ENCODE peak calls at places on chromosomes 2 and 18, in five cellular contexts. H is A549, Q is tibial nerve, C is heart left ventricle, X is body of pancreas. E is an unnamed sample. For H3K4me1, the result is how much of the 10 kb centered on the place peaks cover.

GRCh38 chr18:74281639-74282358 is 10.0 kb downstream of the CYB5A start:
- DNase-seq in H (no peak), Q (peak), C (no peak), X (peak), E (peak)

GRCh38 chr2:38345323-38346038 is 31.6 kb downstream of the ATL2 start:
- DNase-seq in H (no peak), Q (no peak), C (no peak), X (no peak), E (no peak)

GRCh38 chr2:10052216-10052615 is 8.9 kb downstream of the KLF11 start:
- DNase-seq in H (no peak), Q (no peak), C (peak), X (no peak), E (no peak)

GRCh38 chr2:207107551-207107950 is 58.2 kb downstream of the KLF7 start:
- DNase-seq in H (no peak), Q (no peak), C (no peak), X (no peak), E (no peak)

GRCh38 chr18:3453540-3454364 is 3.8 kb downstream of the TGIF1 start:
- DNase-seq in H (peak), Q (peak), C (peak), X (peak), E (peak)

GRCh38 chr2:239676716-239677454 is 276.1 kb upstream of the HDAC4 start:
- DNase-seq in H (no peak), Q (no peak), C (no peak), X (no peak), E (peak)

GRCh38 chr2:108988796-108989713 is at the start of gene EDAR:
- DNase-seq in H (peak), Q (no peak), C (no peak), X (peak), E (peak)

GRCh38 chr2:241564596-241565411 is 6.3 kb downstream of the BOK start:
- DNase-seq in H (no peak), Q (no peak), C (no peak), X (no peak), E (no peak)

GRCh38 chr18:72871091-72871490 is 3.3 kb upstream of the NETO1 start:
- DNase-seq in H (no peak), Q (no peak), C (no peak), X (no peak), E (no peak)

GRCh38 chr2:72694715-72695496 is 130.9 kb downstream of the EXOC6B start:
- DNase-seq in H (peak), Q (no peak), C (peak), X (peak), E (peak)

GRCh38 chr18:76957384-76958355 is 135.3 kb downstream of the ZNF236 start:
- DNase-seq in H (no peak), Q (no peak), C (no peak), X (no peak), E (no peak)

GRCh38 chr2:9232166-9232479 is 25.5 kb downstream of the ASAP2 start:
- DNase-seq in H (no peak), Q (no peak), C (no peak), X (no peak), E (no peak)

GRCh38 chr18:79399275-79400081 is 3.7 kb downstream of the NFATC1 start:
- DNase-seq in H (no peak), Q (no peak), C (peak), X (no peak), E (no peak)

GRCh38 chr2:208042450-208042849 is 17.1 kb upstream of the PLEKHM3 start:
- DNase-seq in H (no peak), Q (no peak), C (no peak), X (no peak), E (no peak)

GRCh38 chr2:74499269-74499939 is at the start of gene LBX2:
- DNase-seq in H (no peak), Q (no peak), C (no peak), X (no peak), E (no peak)

GRCh38 chr2:182015334-182016109 is 29.9 kb downstream of the PPP1R1C start:
- DNase-seq in H (no peak), Q (no peak), C (no peak), X (no peak), E (no peak)

GRCh38 chr2:168336786-168337388 is 89.5 kb upstream of the STK39 start:
- DNase-seq in H (peak), Q (no peak), C (no peak), X (peak), E (no peak)

GRCh38 chr18:45353530-45353929 is 261.7 kb upstream of the SLC14A2 start:
- DNase-seq in H (peak), Q (no peak), C (no peak), X (no peak), E (no peak)

GRCh38 chr2:239769574-239770145 is 255.5 kb downstream of the NDUFA10 start:
- DNase-seq in H (no peak), Q (no peak), C (no peak), X (no peak), E (peak)

GRCh38 chr2:73913414-73914054 is 13.1 kb upstream of the DGUOK start:
- DNase-seq in H (no peak), Q (no peak), C (no peak), X (no peak), E (no peak)

GRCh38 chr18:69539404-69539803 is 138.7 kb downstream of the DOK6 start:
- DNase-seq in H (no peak), Q (no peak), C (no peak), X (no peak), E (no peak)

GRCh38 chr2:157744571-157745076 is 116.0 kb upstream of the ACVR1C start:
- DNase-seq in H (no peak), Q (no peak), C (no peak), X (no peak), E (no peak)

GRCh38 chr2:202376460-202377307 is 557 bp downstream of the BMPR2 start:
- DNase-seq in H (peak), Q (peak), C (peak), X (peak), E (peak)

GRCh38 chr18:12840382-12840781 is 43.7 kb downstream of the PTPN2 start:
- DNase-seq in H (no peak), Q (no peak), C (no peak), X (no peak), E (no peak)

GRCh38 chr2:119718391-119719260 is 39.6 kb downstream of the TMEM177 start:
- DNase-seq in H (no peak), Q (no peak), C (no peak), X (no peak), E (no peak)

GRCh38 chr2:143397886-143398614 is 268.8 kb downstream of the ARHGAP15 start:
- DNase-seq in H (no peak), Q (no peak), C (no peak), X (no peak), E (no peak)

GRCh38 chr18:61502472-61502871 is 169.2 kb downstream of the CDH20 start:
- DNase-seq in H (peak), Q (peak), C (no peak), X (peak), E (peak)

DNA sequence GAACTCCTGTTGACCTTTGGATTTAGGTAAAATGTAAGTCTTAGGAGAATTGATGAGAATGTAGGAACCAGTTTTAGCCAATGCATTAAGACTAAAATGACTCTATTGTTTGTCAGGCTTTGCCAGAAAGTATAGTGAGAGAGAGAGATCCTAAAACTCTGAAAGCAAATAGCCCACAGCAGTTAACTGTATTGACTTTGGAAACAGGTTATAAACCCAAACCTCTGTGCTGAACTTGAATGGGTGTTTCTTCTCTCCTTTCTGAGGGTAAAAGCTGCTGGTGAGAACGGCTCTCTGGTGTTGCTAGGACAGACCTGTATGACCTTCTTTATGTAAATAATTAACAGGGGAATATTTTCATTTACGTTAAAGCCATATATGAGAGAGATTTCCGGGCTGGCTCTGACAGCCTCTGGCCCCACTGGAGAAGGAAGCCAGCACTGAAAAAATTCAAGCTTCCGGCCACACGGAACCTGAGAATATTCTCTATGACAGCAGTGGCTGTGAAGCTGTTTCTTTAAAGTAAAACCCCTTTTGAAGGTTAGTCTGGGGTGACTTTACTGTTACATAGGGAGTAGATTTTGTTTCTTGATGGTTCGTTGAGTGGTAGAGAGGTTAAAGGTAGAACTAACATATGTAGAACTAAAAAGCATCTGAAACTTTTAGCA is 123.7 kb downstream of the SPTBN1 start:
- DNase-seq in H (peak), Q (no peak), C (no peak), X (peak), E (no peak)
- TF ChIP-seq POLR2A in H (no peak), Q (no peak), C (no peak), X (peak), E (no peak)

GRCh38 chr2:43221660-43222471 is 4.5 kb downstream of the ZFP36L2 start:
- DNase-seq in H (peak), Q (peak), C (peak), X (peak), E (peak)
- H3K4me3 ChIP-seq in H (peak), Q (peak), C (peak), X (no peak), E (no peak)

DNA sequence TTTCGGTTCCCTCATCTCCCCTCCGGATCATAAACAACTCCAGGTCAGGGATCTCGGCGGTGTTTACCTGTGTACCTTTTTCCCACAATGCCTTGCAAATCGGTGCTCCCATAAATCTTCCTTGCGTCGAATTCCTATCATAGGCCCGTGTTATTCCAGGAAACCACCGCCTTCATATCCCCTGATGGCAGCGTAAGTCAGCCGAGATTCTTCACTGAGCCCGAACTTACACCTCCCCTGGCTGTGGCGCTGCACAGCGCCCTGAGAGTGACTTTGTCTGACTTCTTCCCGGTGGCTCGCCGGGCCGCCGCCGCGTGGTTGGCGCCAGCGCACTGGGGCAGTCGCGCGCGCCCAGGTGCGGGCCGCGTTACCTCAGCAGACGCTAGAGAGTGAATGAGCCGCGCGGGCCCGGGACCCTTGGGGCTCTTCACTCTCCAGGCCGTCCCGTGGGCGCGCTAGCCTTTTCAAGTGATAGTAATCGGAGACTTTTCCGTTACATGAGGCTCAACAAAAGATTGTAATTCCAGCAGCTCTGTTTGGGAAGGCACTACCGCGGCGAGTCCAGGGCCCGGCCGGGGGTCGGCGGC is 101.6 kb downstream of the SPTBN1 start:
- DNase-seq in H (peak), Q (peak), C (peak), X (peak), E (peak)
- H3K4me1 ChIP-seq in H (under half), Q (half or more), C (half or more), X (under half), E (half or more)

GRCh38 chr2:102072741-102073140 is 69.8 kb upstream of the IL1R1 start:
- DNase-seq in H (no peak), Q (no peak), C (no peak), X (no peak), E (no peak)
- TF ChIP-seq POLR2A in H (no peak), Q (no peak), C (no peak), X (no peak), E (no peak)

DNA sequence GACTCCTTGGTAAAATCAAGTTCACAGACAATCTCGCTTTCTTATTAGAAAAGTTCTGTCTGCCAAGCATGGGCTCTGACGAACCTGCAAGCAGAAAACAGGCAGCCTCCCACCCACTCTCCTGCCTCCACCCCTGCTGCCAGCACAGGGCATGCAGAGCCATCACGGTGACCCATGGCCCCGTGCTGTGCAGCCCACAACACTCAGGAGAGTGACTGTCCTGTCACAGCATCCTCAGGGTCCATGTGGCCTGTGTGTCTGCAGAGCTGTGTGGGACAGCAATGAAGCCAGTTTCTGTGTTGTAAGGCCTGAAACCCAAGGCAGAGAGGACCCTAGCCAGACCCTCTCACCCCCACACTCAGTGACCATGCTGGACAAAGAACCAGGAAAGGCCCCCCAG is 46.2 kb downstream of the TFCP2L1 start:
- DNase-seq in H (no peak), Q (no peak), C (no peak), X (no peak), E (no peak)
- H3K4me3 ChIP-seq in H (no peak), Q (no peak), C (no peak), X (no peak), E (no peak)

DNA sequence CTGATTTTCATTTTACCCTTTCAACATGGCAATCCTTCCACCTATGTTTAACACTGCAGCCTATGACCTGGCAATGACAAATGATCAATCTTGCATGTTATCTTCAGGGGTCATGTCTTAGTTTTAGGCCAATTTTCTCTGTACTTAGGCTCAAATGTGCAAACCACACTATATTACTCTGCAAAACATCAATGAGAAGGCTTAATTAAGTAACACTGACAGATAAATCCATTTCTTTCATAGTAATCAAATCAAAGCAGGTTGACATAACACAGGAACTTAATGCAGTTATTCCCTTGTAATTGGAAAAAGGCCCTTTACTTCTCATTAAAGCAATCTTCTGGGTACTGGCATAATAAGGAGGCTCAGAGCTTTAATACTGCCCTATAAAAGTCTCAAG is 114.5 kb downstream of the TCF4 start:
- DNase-seq in H (no peak), Q (no peak), C (no peak), X (no peak), E (no peak)
- H3K4me1 ChIP-seq in H (under half), Q (under half), C (under half), X (under half), E (under half)

GRCh38 chr2:189561371-189561948 is 19.1 kb downstream of the SLC40A1 start:
- DNase-seq in H (no peak), Q (no peak), C (no peak), X (no peak), E (no peak)

GRCh38 chr2:189560273-189560586 is 20.4 kb downstream of the SLC40A1 start:
- DNase-seq in H (no peak), Q (no peak), C (no peak), X (no peak), E (no peak)

GRCh38 chr2:189557373-189557772 is 23.2 kb downstream of the SLC40A1 start:
- DNase-seq in H (no peak), Q (no peak), C (no peak), X (no peak), E (no peak)

GRCh38 chr2:189558516-189559263 is 21.9 kb downstream of the SLC40A1 start:
- DNase-seq in H (no peak), Q (no peak), C (no peak), X (no peak), E (no peak)

DNA sequence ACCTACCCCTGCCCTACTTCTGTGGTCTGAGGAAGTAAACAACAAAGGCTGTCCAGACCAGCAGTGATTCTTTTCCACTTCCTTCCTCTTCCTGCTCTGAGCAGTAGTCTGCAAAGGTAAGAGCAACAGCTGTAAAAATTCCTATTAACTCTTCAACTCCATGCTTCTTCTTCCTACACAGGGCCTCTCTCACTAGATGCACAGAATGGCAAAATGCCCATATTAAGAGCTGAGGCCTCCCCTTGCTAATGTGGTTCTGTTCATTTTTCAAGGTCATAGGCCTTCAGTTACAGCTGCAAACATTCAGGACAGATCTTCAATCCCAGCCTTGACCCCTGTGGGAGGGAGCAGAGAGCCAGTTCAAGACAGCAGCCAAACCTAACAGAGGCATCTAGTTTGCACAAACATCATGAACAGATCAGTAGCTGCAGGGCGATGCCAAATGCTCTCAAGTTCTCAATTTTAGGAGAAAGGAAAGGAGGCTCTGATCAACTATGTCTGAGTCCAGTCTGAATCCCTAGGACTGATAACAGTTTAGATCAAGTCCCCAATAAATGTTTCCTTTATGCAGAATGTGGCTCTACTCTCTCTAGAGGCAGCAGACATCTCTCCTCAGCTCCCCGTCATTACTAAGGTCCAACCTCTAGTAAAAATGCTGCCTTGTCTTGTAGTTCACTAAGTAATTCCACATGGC is 20.9 kb downstream of the SLC40A1 start:
- DNase-seq in H (no peak), Q (no peak), C (peak), X (peak), E (peak)
- TF ChIP-seq POLR2A in H (no peak), Q (no peak), C (no peak), X (no peak), E (no peak)